ENCODE peak calls at places on chromosomes 2 and 18, in six cellular contexts. N is tibial nerve, X is upper lobe of left lung, B is transverse colon, Z is K562, S is HepG2. U is an unnamed sample. For H3K27me3, the result is how much of the 10 kb centered on the place peaks cover.

GRCh38 chr18:46253498-46253897 is 149.3 kb downstream of the HAUS1 start:
- DNase-seq in B (no peak), Z (no peak), S (no peak), X (no peak), N (peak), U (no peak)

GRCh38 chr2:38516122-38516521 is 86.6 kb downstream of the HNRNPLL start:
- DNase-seq in Z (no peak), X (no peak), N (no peak), S (no peak), B (no peak), U (no peak)

GRCh38 chr18:21362921-21363320 is 120.9 kb downstream of the GREB1L start:
- DNase-seq in S (no peak), X (no peak), Z (no peak), N (no peak), B (no peak), U (no peak)

GRCh38 chr18:32730620-32731021 is 42.2 kb downstream of the KLHL14 start:
- DNase-seq in X (no peak), Z (no peak), N (no peak), B (no peak), S (no peak), U (no peak)

GRCh38 chr2:236982693-236983092 is 103.0 kb upstream of the COPS8 start:
- DNase-seq in B (no peak), N (no peak), S (no peak), Z (no peak), X (peak), U (no peak)

GRCh38 chr18:79933765-79934164 is 17.7 kb downstream of the SLC66A2 start:
- DNase-seq in N (no peak), X (peak), Z (no peak), S (peak), B (peak), U (no peak)

GRCh38 chr2:95333888-95334338 is 36.8 kb downstream of the KCNIP3 start:
- DNase-seq in N (no peak), S (no peak), B (peak), X (no peak), Z (no peak), U (no peak)

GRCh38 chr18:14947482-14948162 is 199.7 kb downstream of the ANKRD30B start:
- DNase-seq in N (no peak), S (no peak), X (no peak), B (no peak), Z (no peak), U (no peak)

GRCh38 chr2:28952806-28953190 is 28.3 kb upstream of the TOGARAM2 start:
- DNase-seq in S (no peak), Z (peak), X (no peak), B (no peak), N (peak), U (no peak)

GRCh38 chr2:117308861-117309770 is 505.4 kb upstream of the DDX18 start:
- DNase-seq in X (no peak), S (no peak), B (no peak), Z (no peak), N (no peak), U (no peak)

GRCh38 chr18:7464245-7464966 is 102.7 kb upstream of the PTPRM start:
- DNase-seq in X (no peak), N (no peak), S (no peak), B (no peak), Z (no peak), U (no peak)

GRCh38 chr2:100194951-100195350 is 52.6 kb upstream of the AFF3 start:
- DNase-seq in B (no peak), X (peak), N (no peak), S (no peak), Z (no peak), U (no peak)

GRCh38 chr2:217316743-217317142 is 456.9 kb upstream of the TNP1 start:
- DNase-seq in Z (no peak), S (no peak), X (no peak), B (no peak), N (no peak), U (no peak)

DNA sequence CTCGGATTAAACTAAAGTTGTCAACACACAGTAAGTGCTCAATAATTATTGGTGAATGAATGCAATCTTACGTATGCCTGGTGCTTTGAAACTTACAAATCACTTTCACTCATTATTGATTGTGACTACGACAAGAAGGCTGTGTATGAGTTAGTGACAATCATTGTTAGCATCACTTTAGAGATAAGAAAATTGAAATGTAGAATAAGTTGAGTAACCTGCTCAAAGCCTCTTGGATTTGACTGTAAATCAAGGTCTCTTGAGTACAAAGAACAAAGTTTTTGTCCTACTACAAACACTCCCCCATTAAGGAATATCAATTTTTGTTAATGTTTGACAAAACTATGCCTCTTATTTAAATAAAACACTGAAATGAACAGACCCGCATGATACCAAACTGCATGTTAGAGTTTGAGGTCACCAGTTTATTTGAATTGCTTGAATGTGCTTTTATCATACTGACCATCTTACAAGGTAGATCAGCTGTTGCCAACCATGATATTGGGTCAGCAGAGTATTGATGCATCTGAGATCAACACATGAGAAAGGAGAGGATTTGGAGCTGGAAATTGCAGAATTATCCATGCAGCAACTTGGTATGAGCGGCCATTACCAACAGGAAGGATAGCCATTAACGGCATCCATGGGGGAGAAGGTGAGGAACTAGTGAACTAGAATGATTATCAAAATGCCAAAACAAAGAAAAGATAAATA is 142.1 kb downstream of the IRS1 start:
- DNase-seq in X (no peak), N (no peak), Z (no peak), B (no peak), S (peak), U (no peak)
- H3K27me3 ChIP-seq in X (under half), N (under half), Z (under half), B (under half), S (under half), U (under half)

DNA sequence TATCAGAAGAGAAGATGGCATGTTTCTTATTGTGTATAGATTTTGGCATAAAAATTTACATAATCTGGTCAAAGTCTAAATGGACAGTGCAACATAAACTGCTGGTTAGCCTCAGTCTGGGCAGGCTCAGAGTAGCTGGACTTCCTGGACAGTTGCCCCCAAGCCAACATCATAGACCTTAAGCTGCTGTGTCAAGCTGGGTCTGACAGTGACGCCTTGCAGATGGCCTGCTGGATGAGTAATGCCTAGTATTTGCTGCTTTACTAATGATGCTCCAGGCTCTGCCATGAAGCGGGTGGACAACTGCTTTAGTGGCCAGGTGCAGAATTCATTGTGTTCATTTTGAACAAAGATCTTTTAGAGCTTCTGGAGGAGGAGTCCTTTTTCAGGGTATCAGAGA is 603.7 kb upstream of the ZEB2 start:
- DNase-seq in S (no peak), X (peak), Z (no peak), B (peak), N (no peak), U (peak)
- TF ChIP-seq EP300 in S (no peak), X (no peak), Z (no peak), B (no peak), N (no peak), U (no peak)

GRCh38 chr18:76978616-76979015 is 154.0 kb downstream of the MBP start:
- DNase-seq in S (no peak), B (peak), Z (no peak), N (no peak), X (no peak), U (no peak)
- H3K4me3 ChIP-seq in S (no peak), B (no peak), Z (no peak), N (no peak), X (no peak), U (no peak)

GRCh38 chr18:26551217-26551708 is 2.9 kb upstream of the KCTD1 start:
- DNase-seq in X (no peak), N (no peak), Z (no peak), B (no peak), S (no peak), U (no peak)
- H3K27me3 ChIP-seq in X (under half), N (under half), Z (under half), B (half or more), S (under half), U (under half)

GRCh38 chr2:164386226-164386625 is 235.1 kb downstream of the GRB14 start:
- DNase-seq in B (no peak), X (no peak), N (no peak), S (no peak), Z (no peak), U (no peak)

GRCh38 chr2:164389411-164389810 is 231.9 kb downstream of the GRB14 start:
- DNase-seq in Z (no peak), S (no peak), B (no peak), X (no peak), N (no peak), U (no peak)

GRCh38 chr2:164388511-164388910 is 232.8 kb downstream of the GRB14 start:
- DNase-seq in S (peak), N (no peak), B (no peak), X (no peak), Z (no peak), U (no peak)
- TF ChIP-seq EP300 in S (no peak), N (no peak), B (no peak), X (no peak), Z (no peak), U (no peak)

DNA sequence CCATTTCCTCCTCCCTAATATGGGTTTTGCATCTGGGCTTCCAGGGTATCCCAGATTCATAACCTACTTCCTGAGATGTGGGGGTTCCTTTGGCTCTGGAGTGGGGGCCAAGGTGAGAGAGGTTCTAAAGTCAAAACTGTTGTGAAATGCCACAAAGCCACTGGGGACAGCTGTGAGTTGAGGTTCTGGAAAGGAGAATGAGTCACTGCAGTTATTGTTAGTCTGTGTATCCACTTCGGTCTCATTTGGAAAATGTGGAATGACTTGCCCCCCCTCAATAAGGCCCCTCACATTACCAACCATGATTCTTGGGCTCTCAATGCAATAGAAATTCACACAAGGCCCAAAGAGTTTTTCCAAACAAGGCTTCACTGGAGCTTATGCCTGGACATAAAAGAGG is 51.1 kb upstream of the LGALSL start:
- DNase-seq in B (no peak), Z (peak), N (no peak), X (no peak), S (no peak), U (no peak)
- H3K4me3 ChIP-seq in B (no peak), Z (no peak), N (no peak), X (no peak), S (no peak), U (no peak)